ENCODE peak calls at places on chromosomes 3 and 15, in six cellular contexts. One of them, this sample, is unnamed.
A peak's percentile ranks its signal among the peaks of the same experiment; 100 is the strongest.

GRCh38 chr3:139506792-139507191 is 30.5 kb upstream of the RBP2 start:
- DNase-seq in endothelial cell of umbilical vein: no peak
- DNase-seq in stomach: no peak
- DNase-seq in SK-N-SH: no peak
- DNase-seq in HepG2: peak; percentile 9
- DNase-seq in GM23338: peak; percentile 38
- DNase-seq in this sample: no peak

GRCh38 chr15:94305133-94305532 is 73.8 kb downstream of the MCTP2 start:
- DNase-seq in endothelial cell of umbilical vein: no peak
- DNase-seq in stomach: no peak
- DNase-seq in SK-N-SH: no peak
- DNase-seq in HepG2: no peak
- DNase-seq in GM23338: no peak
- DNase-seq in this sample: no peak

GRCh38 chr15:69853572-69853971 is 244.1 kb downstream of the TLE3 start:
- DNase-seq in endothelial cell of umbilical vein: no peak
- DNase-seq in stomach: no peak
- DNase-seq in SK-N-SH: no peak
- DNase-seq in HepG2: no peak
- DNase-seq in GM23338: no peak
- DNase-seq in this sample: no peak

GRCh38 chr15:68075764-68076385 is 21.8 kb downstream of the PIAS1 start:
- DNase-seq in endothelial cell of umbilical vein: no peak
- DNase-seq in stomach: no peak
- DNase-seq in SK-N-SH: no peak
- DNase-seq in HepG2: no peak
- DNase-seq in GM23338: no peak
- DNase-seq in this sample: no peak

GRCh38 chr3:47034868-47035489 is 55.5 kb downstream of the NBEAL2 start:
- DNase-seq in endothelial cell of umbilical vein: no peak
- DNase-seq in stomach: no peak
- DNase-seq in SK-N-SH: no peak
- DNase-seq in HepG2: no peak
- DNase-seq in GM23338: no peak
- DNase-seq in this sample: no peak

GRCh38 chr15:69468241-69469121 is 15.9 kb downstream of the RPLP1 start:
- DNase-seq in endothelial cell of umbilical vein: no peak
- DNase-seq in stomach: peak; percentile 76
- DNase-seq in SK-N-SH: peak; percentile 38
- DNase-seq in HepG2: no peak
- DNase-seq in GM23338: no peak
- DNase-seq in this sample: peak; percentile 67

GRCh38 chr3:176953106-176954080 is 243.9 kb downstream of the TBL1XR1 start:
- DNase-seq in endothelial cell of umbilical vein: no peak
- DNase-seq in stomach: no peak
- DNase-seq in SK-N-SH: no peak
- DNase-seq in HepG2: no peak
- DNase-seq in GM23338: no peak
- DNase-seq in this sample: peak; percentile 54

GRCh38 chr3:53643757-53644156 is 149.3 kb downstream of the CACNA1D start:
- DNase-seq in endothelial cell of umbilical vein: no peak
- DNase-seq in stomach: no peak
- DNase-seq in SK-N-SH: no peak
- DNase-seq in HepG2: no peak
- DNase-seq in GM23338: peak; percentile 60
- DNase-seq in this sample: no peak

GRCh38 chr15:26179906-26180305 is 316.8 kb upstream of the ATP10A start:
- DNase-seq in endothelial cell of umbilical vein: no peak
- DNase-seq in stomach: no peak
- DNase-seq in SK-N-SH: peak; percentile 9
- DNase-seq in HepG2: peak; percentile 4
- DNase-seq in GM23338: peak; percentile 92
- DNase-seq in this sample: no peak

GRCh38 chr15:25052191-25052999 is 97.6 kb downstream of the SNRPN start:
- DNase-seq in endothelial cell of umbilical vein: no peak
- DNase-seq in stomach: peak; percentile 15
- DNase-seq in SK-N-SH: no peak
- DNase-seq in HepG2: no peak
- DNase-seq in GM23338: no peak
- DNase-seq in this sample: peak; percentile 10

GRCh38 chr3:179750720-179751328 is 98.0 kb downstream of the USP13 start:
- DNase-seq in endothelial cell of umbilical vein: peak; percentile 43
- DNase-seq in stomach: no peak
- DNase-seq in SK-N-SH: peak; percentile 49
- DNase-seq in HepG2: peak; percentile 17
- DNase-seq in GM23338: peak; percentile 59
- DNase-seq in this sample: no peak

GRCh38 chr3:114499986-114500385 is 206.2 kb downstream of the TIGIT start:
- DNase-seq in endothelial cell of umbilical vein: no peak
- DNase-seq in stomach: no peak
- DNase-seq in SK-N-SH: no peak
- DNase-seq in HepG2: no peak
- DNase-seq in GM23338: no peak
- DNase-seq in this sample: no peak

GRCh38 chr15:95829062-95829461 is 501.4 kb upstream of the NR2F2 start:
- DNase-seq in endothelial cell of umbilical vein: no peak
- DNase-seq in stomach: no peak
- DNase-seq in SK-N-SH: no peak
- DNase-seq in HepG2: no peak
- DNase-seq in GM23338: peak; percentile 5
- DNase-seq in this sample: no peak

GRCh38 chr3:64321747-64322146 is 96.5 kb upstream of the PRICKLE2 start:
- DNase-seq in endothelial cell of umbilical vein: no peak
- DNase-seq in stomach: no peak
- DNase-seq in SK-N-SH: no peak
- DNase-seq in HepG2: no peak
- DNase-seq in GM23338: peak; percentile 31
- DNase-seq in this sample: no peak

GRCh38 chr3:102053375-102053989 is 204.2 kb downstream of the NFKBIZ start:
- DNase-seq in endothelial cell of umbilical vein: peak; percentile 63
- DNase-seq in stomach: no peak
- DNase-seq in SK-N-SH: no peak
- DNase-seq in HepG2: no peak
- DNase-seq in GM23338: no peak
- DNase-seq in this sample: no peak

GRCh38 chr3:131033480-131034080 is 6.9 kb downstream of the NEK11 start:
- DNase-seq in endothelial cell of umbilical vein: peak; percentile 75
- DNase-seq in stomach: no peak
- DNase-seq in SK-N-SH: peak; percentile 51
- DNase-seq in HepG2: peak; percentile 43
- DNase-seq in GM23338: peak; percentile 61
- DNase-seq in this sample: no peak

GRCh38 chr15:50059883-50060282 is 59.1 kb downstream of the ATP8B4 start:
- DNase-seq in endothelial cell of umbilical vein: no peak
- DNase-seq in stomach: no peak
- DNase-seq in SK-N-SH: no peak
- DNase-seq in HepG2: no peak
- DNase-seq in GM23338: peak; percentile 46
- DNase-seq in this sample: no peak

GRCh38 chr15:50058231-50058630 is 60.8 kb downstream of the ATP8B4 start:
- DNase-seq in endothelial cell of umbilical vein: peak; percentile 68
- DNase-seq in stomach: no peak
- DNase-seq in SK-N-SH: no peak
- DNase-seq in HepG2: no peak
- DNase-seq in GM23338: no peak
- DNase-seq in this sample: no peak

GRCh38 chr15:50064674-50065073 is 54.4 kb downstream of the ATP8B4 start:
- DNase-seq in endothelial cell of umbilical vein: no peak
- DNase-seq in stomach: no peak
- DNase-seq in SK-N-SH: no peak
- DNase-seq in HepG2: no peak
- DNase-seq in GM23338: no peak
- DNase-seq in this sample: no peak

GRCh38 chr15:50055333-50056278 is 63.4 kb downstream of the ATP8B4 start:
- DNase-seq in endothelial cell of umbilical vein: no peak
- DNase-seq in stomach: no peak
- DNase-seq in SK-N-SH: no peak
- DNase-seq in HepG2: no peak
- DNase-seq in GM23338: no peak
- DNase-seq in this sample: no peak

DNA sequence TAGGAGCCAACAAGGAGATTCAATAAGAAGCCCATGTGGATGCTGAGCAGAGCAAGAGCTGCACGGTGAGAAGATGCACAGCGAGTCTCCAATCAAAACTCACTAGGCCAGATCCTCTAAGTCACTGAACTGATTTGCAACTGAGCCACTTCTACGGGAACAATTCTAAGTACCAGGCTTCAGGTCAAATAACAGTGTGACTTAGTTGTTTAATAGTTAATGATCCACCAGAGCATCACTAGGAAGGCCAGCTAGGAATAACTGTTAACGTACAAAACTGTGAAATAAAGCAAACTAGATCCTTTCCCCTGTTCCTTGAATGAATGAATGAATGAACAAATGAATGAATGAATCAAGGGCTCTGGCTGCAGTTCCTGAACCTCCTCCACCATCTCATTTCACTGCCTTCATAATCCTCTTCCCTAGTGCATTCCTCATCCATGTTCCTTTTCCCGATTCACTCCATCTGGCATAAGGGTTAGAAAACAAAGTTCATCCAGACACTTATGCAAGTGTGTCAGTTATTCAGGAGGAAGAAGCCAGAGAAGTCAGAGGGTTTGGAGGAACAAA is 59.7 kb downstream of the ATP8B4 start:
- DNase-seq in endothelial cell of umbilical vein: no peak
- DNase-seq in stomach: no peak
- DNase-seq in SK-N-SH: no peak
- DNase-seq in HepG2: no peak
- DNase-seq in GM23338: no peak
- DNase-seq in this sample: no peak
- H3K4me3 ChIP-seq in endothelial cell of umbilical vein: no peak overlapping the region
- H3K4me3 ChIP-seq in stomach: no peak overlapping the region
- H3K4me3 ChIP-seq in SK-N-SH: no peak overlapping the region
- H3K4me3 ChIP-seq in HepG2: no peak overlapping the region
- H3K4me3 ChIP-seq in GM23338: no peak overlapping the region
- H3K4me3 ChIP-seq in this sample: no peak overlapping the region

GRCh38 chr3:50323614-50324199 is 1.2 kb upstream of the HYAL2 start:
- DNase-seq in endothelial cell of umbilical vein: peak; percentile 95
- DNase-seq in stomach: no peak
- DNase-seq in SK-N-SH: no peak
- DNase-seq in HepG2: no peak
- DNase-seq in GM23338: no peak
- DNase-seq in this sample: no peak
- TF ChIP-seq POLR2AphosphoS5 in endothelial cell of umbilical vein: peak; percentile 98
- TF ChIP-seq POLR2AphosphoS5 in stomach: peak; percentile 54
- TF ChIP-seq POLR2AphosphoS5 in SK-N-SH: peak; percentile 21
- TF ChIP-seq POLR2AphosphoS5 in HepG2: no peak
- TF ChIP-seq POLR2AphosphoS5 in GM23338: no peak
- TF ChIP-seq POLR2AphosphoS5 in this sample: peak; percentile 47

GRCh38 chr3:112972158-112972557 is 2.7 kb downstream of the CD200R1 start:
- DNase-seq in endothelial cell of umbilical vein: no peak
- DNase-seq in stomach: no peak
- DNase-seq in SK-N-SH: no peak
- DNase-seq in HepG2: no peak
- DNase-seq in GM23338: no peak
- DNase-seq in this sample: no peak
- H3K4me3 ChIP-seq in endothelial cell of umbilical vein: no peak overlapping the region
- H3K4me3 ChIP-seq in stomach: no peak overlapping the region
- H3K4me3 ChIP-seq in SK-N-SH: no peak overlapping the region
- H3K4me3 ChIP-seq in HepG2: no peak overlapping the region
- H3K4me3 ChIP-seq in GM23338: no peak overlapping the region
- H3K4me3 ChIP-seq in this sample: no peak overlapping the region

GRCh38 chr3:50160561-50160983 is 5.4 kb downstream of the SEMA3F start:
- DNase-seq in endothelial cell of umbilical vein: peak; percentile 42
- DNase-seq in stomach: peak; percentile 47
- DNase-seq in SK-N-SH: no peak
- DNase-seq in HepG2: no peak
- DNase-seq in GM23338: no peak
- DNase-seq in this sample: no peak

GRCh38 chr3:50164056-50164455 is 8.9 kb downstream of the SEMA3F start:
- DNase-seq in endothelial cell of umbilical vein: peak; percentile 75
- DNase-seq in stomach: peak; percentile 92
- DNase-seq in SK-N-SH: no peak
- DNase-seq in HepG2: no peak
- DNase-seq in GM23338: no peak
- DNase-seq in this sample: peak; percentile 90

GRCh38 chr3:50163572-50163971 is 8.4 kb downstream of the SEMA3F start:
- DNase-seq in endothelial cell of umbilical vein: no peak
- DNase-seq in stomach: no peak
- DNase-seq in SK-N-SH: no peak
- DNase-seq in HepG2: no peak
- DNase-seq in GM23338: no peak
- DNase-seq in this sample: no peak

GRCh38 chr3:50161320-50161719 is 6.2 kb downstream of the SEMA3F start:
- DNase-seq in endothelial cell of umbilical vein: no peak
- DNase-seq in stomach: peak; percentile 85
- DNase-seq in SK-N-SH: no peak
- DNase-seq in HepG2: no peak
- DNase-seq in GM23338: no peak
- DNase-seq in this sample: no peak

DNA sequence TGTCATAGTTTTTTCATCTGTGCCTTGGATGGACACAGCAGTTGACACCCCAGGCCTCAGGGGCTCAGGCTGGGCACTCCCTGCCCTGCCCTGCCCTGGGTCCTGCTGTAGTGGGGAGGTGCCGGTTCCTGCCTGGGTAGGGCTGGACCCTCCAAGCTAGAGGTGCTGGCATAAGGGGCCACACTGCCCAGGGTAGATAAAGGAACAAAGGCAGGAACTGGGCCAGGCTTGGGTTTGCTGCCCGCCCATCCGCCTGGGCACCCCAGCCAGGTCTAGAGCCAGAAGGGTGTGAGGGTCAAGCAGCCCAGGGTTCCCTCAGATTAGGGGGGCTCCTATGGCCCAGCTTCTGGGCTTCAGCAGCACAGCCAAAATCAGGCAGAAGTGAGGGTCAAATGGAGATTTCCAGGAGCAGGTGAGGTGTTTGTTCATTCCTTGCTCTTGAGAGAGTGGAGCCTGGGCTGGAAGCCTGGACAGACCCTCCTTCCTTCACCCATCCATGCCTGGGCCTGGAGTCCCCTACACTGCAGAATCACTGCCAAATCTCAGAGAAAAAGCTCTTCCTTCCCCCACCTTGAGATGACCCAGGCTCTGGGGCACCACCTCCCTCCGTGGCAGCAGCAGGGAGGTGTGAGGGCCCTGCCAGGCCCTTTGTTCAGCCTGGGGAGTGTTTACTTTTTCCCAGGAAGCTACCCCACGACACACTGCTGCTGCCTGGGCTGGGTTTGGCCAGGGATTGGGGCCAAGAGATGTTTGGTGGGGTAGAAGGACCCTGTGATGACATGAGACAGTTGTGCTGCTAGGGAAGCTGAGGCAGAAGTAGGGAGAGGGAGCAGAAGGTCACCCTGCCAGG is 7.1 kb downstream of the SEMA3F start:
- DNase-seq in endothelial cell of umbilical vein: no peak
- DNase-seq in stomach: no peak
- DNase-seq in SK-N-SH: no peak
- DNase-seq in HepG2: no peak
- DNase-seq in GM23338: no peak
- DNase-seq in this sample: no peak
- TF ChIP-seq POLR2AphosphoS5 in endothelial cell of umbilical vein: no peak
- TF ChIP-seq POLR2AphosphoS5 in stomach: no peak
- TF ChIP-seq POLR2AphosphoS5 in SK-N-SH: no peak
- TF ChIP-seq POLR2AphosphoS5 in HepG2: no peak
- TF ChIP-seq POLR2AphosphoS5 in GM23338: no peak
- TF ChIP-seq POLR2AphosphoS5 in this sample: no peak

This sample was measured in breast epithelium.